ENCODE peak calls at places on chromosomes 4 and X, in nine cellular contexts. F is hepatocyte; K is body of pancreas; L is Peyer's patch; C is K562; R is mesenchymal stem cell; T is neural progenitor cell; M is RWPE2; X is effector memory CD4-positive, alpha-beta T cell. E is an unnamed sample. For H3K4me1, the result is how much of the 10 kb centered on the place peaks cover.

GRCh38 chr4:128335541-128335940 is 47.9 kb upstream of the PGRMC2 start:
- DNase-seq in L (no peak), K (no peak), X (no peak), R (no peak), T (no peak), F (no peak), M (no peak), C (no peak), E (no peak)

GRCh38 chrX:132480581-132481203 is 8.1 kb downstream of the MBNL3 start:
- DNase-seq in R (peak), F (peak), T (no peak), L (peak), C (no peak), M (no peak), X (peak), K (peak), E (peak)

GRCh38 chrX:131778269-131779218 is 234.7 kb downstream of the OR13H1 start:
- DNase-seq in X (peak), T (no peak), L (no peak), R (no peak), C (no peak), F (no peak), M (no peak), K (peak), E (no peak)

GRCh38 chr4:83128235-83128929 is 13.9 kb upstream of the PLAC8 start:
- DNase-seq in L (no peak), X (no peak), R (peak), M (no peak), C (no peak), T (no peak), K (no peak), F (no peak), E (no peak)

GRCh38 chrX:12463052-12463451 is 324.8 kb downstream of the FRMPD4 start:
- DNase-seq in K (no peak), M (no peak), X (no peak), R (no peak), C (no peak), T (no peak), F (no peak), L (no peak), E (no peak)

GRCh38 chr4:147938481-147938880 is 206.6 kb downstream of the ARHGAP10 start:
- DNase-seq in X (no peak), L (no peak), F (no peak), K (no peak), R (no peak), C (no peak), M (no peak), T (peak), E (no peak)

GRCh38 chr4:1842993-1843448 is 12.9 kb downstream of the LETM1 start:
- DNase-seq in M (no peak), R (peak), F (no peak), C (no peak), L (no peak), T (no peak), K (no peak), X (no peak), E (no peak)

GRCh38 chr4:95215991-95216605 is 332.7 kb downstream of the UNC5C start:
- DNase-seq in L (no peak), M (no peak), C (no peak), K (no peak), T (no peak), X (no peak), R (peak), F (no peak), E (no peak)

GRCh38 chrX:30781711-30782444 is 107.2 kb downstream of the TAB3 start:
- DNase-seq in F (no peak), K (no peak), M (no peak), T (no peak), L (no peak), R (no peak), C (no peak), X (no peak), E (no peak)

GRCh38 chrX:118974088-118974907 is at the start of gene LONRF3:
- DNase-seq in T (peak), F (peak), K (peak), X (peak), L (peak), M (no peak), R (peak), C (peak), E (peak)

GRCh38 chr4:81165853-81166430 is 49.1 kb downstream of the PRKG2 start:
- DNase-seq in X (no peak), L (no peak), T (no peak), F (no peak), M (no peak), C (no peak), K (no peak), R (no peak), E (no peak)

GRCh38 chr4:174198396-174199179 is 84.9 kb downstream of the FBXO8 start:
- DNase-seq in K (peak), M (no peak), F (peak), C (peak), R (peak), X (no peak), T (no peak), L (no peak), E (no peak)

GRCh38 chr4:61501812-61502211 is 301.7 kb downstream of the ADGRL3 start:
- DNase-seq in X (no peak), T (no peak), L (no peak), R (no peak), C (no peak), K (no peak), M (no peak), F (no peak), E (no peak)

GRCh38 chr4:102678695-102679335 is 82.0 kb downstream of the MANBA start:
- DNase-seq in T (no peak), F (peak), K (no peak), C (no peak), R (no peak), M (no peak), L (no peak), X (no peak), E (no peak)

GRCh38 chr4:7289619-7290018 is 97.3 kb downstream of the SORCS2 start:
- DNase-seq in K (no peak), X (no peak), C (no peak), T (no peak), L (no peak), M (no peak), F (no peak), R (no peak), E (no peak)

GRCh38 chr4:148442830-148443549 is 776 bp upstream of the NR3C2 start:
- DNase-seq in X (no peak), T (no peak), F (no peak), K (no peak), C (no peak), R (no peak), M (no peak), L (no peak), E (no peak)

GRCh38 chr4:147825451-147826287 is 93.8 kb downstream of the ARHGAP10 start:
- DNase-seq in C (peak), F (no peak), R (no peak), L (no peak), T (no peak), X (no peak), K (peak), M (peak), E (no peak)

GRCh38 chr4:184794470-184794869 is 31.3 kb downstream of the ACSL1 start:
- DNase-seq in M (no peak), T (no peak), L (no peak), F (no peak), K (no peak), R (no peak), X (no peak), C (no peak), E (no peak)
- H3K27ac ChIP-seq in M (no peak), T (no peak), L (no peak), F (no peak), K (peak), R (no peak), X (no peak), C (no peak), E (no peak)

DNA sequence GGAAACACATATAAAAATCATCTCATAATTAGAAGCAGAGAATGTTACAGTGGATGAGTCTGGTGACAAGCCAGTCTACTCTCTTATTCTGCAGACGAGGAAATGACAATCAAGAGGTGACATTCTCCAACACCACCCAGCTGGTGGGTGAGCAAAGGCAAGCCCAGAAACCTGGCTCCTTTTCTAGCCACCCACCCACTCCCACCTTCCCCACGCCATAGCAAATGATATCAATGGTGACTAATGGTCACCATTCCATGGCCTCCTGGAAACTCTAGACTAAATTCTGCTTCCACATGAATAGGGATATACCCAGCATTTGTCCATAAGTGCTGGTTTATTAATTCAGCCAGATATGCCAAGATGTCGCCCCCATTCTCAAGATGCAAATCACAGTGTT is 10.7 kb downstream of the SEL1L3 start:
- DNase-seq in X (no peak), M (no peak), F (no peak), R (no peak), K (no peak), C (no peak), T (no peak), L (no peak), E (no peak)
- H3K4me1 ChIP-seq in X (under half), M (under half), F (under half), R (under half), K (under half), C (under half), T (under half), L (under half), E (under half)

GRCh38 chrX:72461288-72461687 is 111.4 kb downstream of the HDAC8 start:
- DNase-seq in T (no peak), L (no peak), M (no peak), C (no peak), F (no peak), X (no peak), R (no peak), K (no peak), E (no peak)
- H3K27ac ChIP-seq in T (no peak), L (no peak), M (no peak), C (no peak), F (no peak), X (no peak), R (no peak), K (no peak), E (no peak)

DNA sequence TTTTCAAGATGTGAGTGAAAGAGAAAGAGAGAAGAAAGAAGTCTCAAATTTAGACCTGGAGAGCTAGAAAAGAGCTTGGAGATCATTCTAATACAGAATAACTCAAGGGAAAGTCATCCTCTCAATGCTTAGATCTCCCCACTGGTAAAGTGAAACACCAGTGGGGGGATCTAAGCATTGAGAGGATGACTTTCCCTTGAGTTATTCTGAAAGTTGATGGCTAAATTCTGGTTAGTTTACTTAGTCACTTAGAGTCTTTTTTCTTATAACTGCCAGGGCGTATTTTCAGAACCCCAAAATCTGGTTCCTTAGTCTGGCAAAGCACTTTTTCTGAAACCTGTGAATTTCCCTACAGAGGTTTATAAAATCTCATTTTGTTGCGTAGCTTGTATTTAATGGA is 198.6 kb downstream of the ARHGAP24 start:
- DNase-seq in L (no peak), M (no peak), T (no peak), F (no peak), C (no peak), X (no peak), R (no peak), K (no peak), E (no peak)
- H3K4me1 ChIP-seq in L (under half), M (under half), T (under half), F (under half), C (under half), X (under half), R (under half), K (under half), E (under half)

E was measured in CD8-positive, alpha-beta memory T cell.